ENCODE peak calls at places on chromosomes 6 and 20, in four cellular contexts. I is spleen, S is uterus, T is esophagus squamous epithelium. K is an unnamed sample.

GRCh38 chr6:93779086-93779858 is 359.9 kb upstream of the EPHA7 start:
- DNase-seq in S (no peak), I (no peak), T (no peak), K (peak; percentile 37)

GRCh38 chr6:133244502-133244901 is 3.3 kb downstream of the EYA4 start:
- DNase-seq in I (no peak), S (no peak), T (no peak), K (no peak)

GRCh38 chr6:55774542-55775318 is 100.7 kb downstream of the BMP5 start:
- DNase-seq in S (no peak), I (no peak), T (no peak), K (no peak)

GRCh38 chr20:35607003-35607735 is 8.5 kb upstream of the SPAG4 start:
- DNase-seq in S (no peak), I (no peak), T (no peak), K (no peak)

GRCh38 chr20:4136078-4136966 is 121.0 kb upstream of the RNF24 start:
- DNase-seq in T (no peak), I (no peak), S (no peak), K (no peak)

GRCh38 chr6:94658929-94659328 is 918.4 kb upstream of the MANEA start:
- DNase-seq in S (no peak), I (no peak), T (no peak), K (no peak)

GRCh38 chr20:21202284-21202683 is 76.4 kb downstream of the KIZ start:
- DNase-seq in S (no peak), T (no peak), I (no peak), K (no peak)

GRCh38 chr6:146850238-146850896 is 251.6 kb downstream of the ADGB start:
- DNase-seq in T (no peak), I (no peak), S (peak; percentile 19), K (no peak)

DNA sequence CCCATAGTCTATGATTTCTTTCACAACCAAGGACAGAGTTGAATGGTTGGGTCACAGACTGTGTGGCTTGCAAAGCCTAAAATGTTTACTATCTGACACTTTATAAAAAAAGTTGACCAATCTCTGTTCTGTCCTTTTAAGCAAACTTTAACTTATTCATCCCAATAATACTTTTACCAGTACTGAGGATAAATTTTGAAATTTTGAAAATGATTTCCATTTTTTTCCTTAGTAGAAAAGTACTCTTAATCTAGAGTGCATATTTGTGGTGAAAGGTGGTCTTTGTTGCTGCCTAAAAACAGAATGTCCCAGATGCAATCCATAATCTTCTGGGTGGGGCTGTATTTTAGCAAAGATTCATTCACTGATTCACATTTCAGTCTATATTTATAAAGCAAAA is 573.7 kb downstream of the COL12A1 start:
- DNase-seq in I (no peak), T (no peak), S (no peak), K (no peak)
- TF ChIP-seq POLR2A in I (no peak), T (no peak), S (no peak), K (no peak)

GRCh38 chr20:17928211-17928611 is 40.4 kb downstream of the SNX5 start:
- DNase-seq in I (no peak), S (peak; percentile 63), T (no peak), K (no peak)
- H3K27ac ChIP-seq in I (no peak overlapping the region), S (no peak overlapping the region), T (no peak overlapping the region), K (no peak overlapping the region)

GRCh38 chr6:119312875-119313338 is 36.7 kb downstream of the MAN1A1 start:
- DNase-seq in T (no peak), S (no peak), I (no peak), K (no peak)
- H3K4me3 ChIP-seq in T (no peak overlapping the region), S (no peak overlapping the region), I (no peak overlapping the region), K (no peak overlapping the region)

GRCh38 chr20:46355778-46356177 is 47.5 kb upstream of the CDH22 start:
- DNase-seq in S (no peak), T (no peak), I (no peak), K (no peak)

GRCh38 chr20:46357030-46357514 is 48.8 kb upstream of the CDH22 start:
- DNase-seq in T (no peak), S (peak; percentile 36), I (peak; percentile 84), K (peak; percentile 37)

GRCh38 chr20:46358336-46359058 is 47.9 kb downstream of the ELMO2 start:
- DNase-seq in S (no peak), T (no peak), I (no peak), K (no peak)

GRCh38 chr20:46354920-46355654 is 46.8 kb upstream of the CDH22 start:
- DNase-seq in S (no peak), I (no peak), T (no peak), K (no peak)

GRCh38 chr20:46356195-46357029 is 48.1 kb upstream of the CDH22 start:
- DNase-seq in I (no peak), T (no peak), S (no peak), K (no peak)
- TF ChIP-seq POLR2A in I (no peak), T (no peak), S (no peak), K (no peak)

GRCh38 chr6:16494781-16495180 is 256.4 kb downstream of the GMPR start:
- DNase-seq in T (no peak), I (no peak), S (no peak), K (no peak)
- H3K27ac ChIP-seq in T (no peak overlapping the region), I (peak overlapping the region; percentile 13), S (no peak overlapping the region), K (no peak overlapping the region)